ENCODE peak calls at places on chromosomes 11 and 22, in six cellular contexts. O is H9, B is mesendoderm, X is IMR-90, I is neuronal stem cell, S is H1. A is an unnamed sample.

GRCh38 chr11:7892751-7893356 is 38.2 kb downstream of the OR10A6 start:
- DNase-seq in O (no peak), B (peak), X (peak), I (peak), S (no peak), A (peak)

GRCh38 chr11:1946812-1947480 is at the start of gene MRPL23:
- DNase-seq in O (no peak), B (no peak), X (no peak), I (no peak), S (no peak), A (no peak)

GRCh38 chr22:50468626-50469025 is 6.2 kb downstream of the SBF1 start:
- DNase-seq in O (no peak), B (no peak), X (no peak), I (no peak), S (no peak), A (no peak)

GRCh38 chr22:39173787-39174497 is 21.5 kb upstream of the CBX7 start:
- DNase-seq in O (no peak), B (peak), X (no peak), I (no peak), S (no peak), A (no peak)

GRCh38 chr22:44188316-44188715 is 7.6 kb downstream of the PARVG start:
- DNase-seq in O (no peak), B (no peak), X (no peak), I (no peak), S (no peak), A (no peak)

GRCh38 chr22:42777126-42777525 is 56.5 kb upstream of the A4GALT start:
- DNase-seq in O (no peak), B (no peak), X (no peak), I (no peak), S (no peak), A (no peak)

GRCh38 chr11:46335271-46335670 is 12.0 kb upstream of the DGKZ start:
- DNase-seq in O (no peak), B (no peak), X (no peak), I (no peak), S (no peak), A (no peak)

GRCh38 chr11:15104166-15104565 is 10.6 kb upstream of the INSC start:
- DNase-seq in O (no peak), B (no peak), X (peak), I (no peak), S (no peak), A (no peak)

GRCh38 chr11:17413414-17414316 is 25.2 kb upstream of the KCNJ11 start:
- DNase-seq in O (no peak), B (no peak), X (no peak), I (no peak), S (no peak), A (no peak)

GRCh38 chr11:47377571-47378010 is 756 bp downstream of the SPI1 start:
- DNase-seq in O (no peak), B (no peak), X (no peak), I (no peak), S (no peak), A (no peak)

GRCh38 chr11:68954970-68955958 is 25.5 kb downstream of the MRGPRD start:
- DNase-seq in O (peak), B (no peak), X (peak), I (no peak), S (no peak), A (no peak)

GRCh38 chr11:83437939-83438338 is 151.8 kb upstream of the CCDC90B start:
- DNase-seq in O (no peak), B (peak), X (no peak), I (no peak), S (no peak), A (no peak)

GRCh38 chr22:20904008-20904979 is 12.9 kb upstream of the CRKL start:
- DNase-seq in O (no peak), B (no peak), X (peak), I (no peak), S (no peak), A (peak)

GRCh38 chr22:25051983-25052710 is 99.6 kb downstream of the KIAA1671 start:
- DNase-seq in O (no peak), B (no peak), X (no peak), I (no peak), S (no peak), A (no peak)

GRCh38 chr22:25054943-25055511 is 102.5 kb downstream of the KIAA1671 start:
- DNase-seq in O (no peak), B (no peak), X (no peak), I (no peak), S (no peak), A (peak)

GRCh38 chr22:25050566-25050965 is 98.0 kb downstream of the KIAA1671 start:
- DNase-seq in O (no peak), B (no peak), X (no peak), I (no peak), S (no peak), A (no peak)

GRCh38 chr22:25051073-25051472 is 98.6 kb downstream of the KIAA1671 start:
- DNase-seq in O (peak), B (peak), X (no peak), I (no peak), S (no peak), A (no peak)

GRCh38 chr22:25053153-25053805 is 100.8 kb downstream of the KIAA1671 start:
- DNase-seq in O (no peak), B (no peak), X (no peak), I (no peak), S (no peak), A (peak)
- H3K27ac ChIP-seq in O (no peak), B (no peak), X (no peak), I (no peak), S (no peak), A (no peak)

GRCh38 chr22:37379085-37379484 is 48.2 kb downstream of the ELFN2 start:
- DNase-seq in O (no peak), B (no peak), X (no peak), I (no peak), S (no peak), A (no peak)
- H2BK15ac ChIP-seq in O (no peak), B (no peak), X (no peak), I (peak), S (no peak), A (no peak)

GRCh38 chr11:12803086-12803826 is 129.0 kb downstream of the TEAD1 start:
- DNase-seq in O (no peak), B (peak), X (peak), I (peak), S (no peak), A (peak)
- H3K4me2 ChIP-seq in O (no peak), B (no peak), X (peak), I (peak), S (no peak), A (peak)

GRCh38 chr11:112963368-112963955 is 2.2 kb downstream of the NCAM1 start:
- DNase-seq in O (no peak), B (peak), X (no peak), I (peak), S (no peak), A (no peak)
- H3K27ac ChIP-seq in O (no peak), B (no peak), X (no peak), I (peak), S (no peak), A (no peak)

GRCh38 chr22:45971389-45972028 is 5.5 kb downstream of the WNT7B start:
- DNase-seq in O (no peak), B (no peak), X (no peak), I (no peak), S (no peak), A (peak)
- H2BK15ac ChIP-seq in O (no peak), B (no peak), X (no peak), I (peak), S (peak), A (no peak)

GRCh38 chr11:109971184-109971523 is 122.0 kb upstream of the ZC3H12C start:
- DNase-seq in O (no peak), B (no peak), X (peak), I (no peak), S (no peak), A (peak)
- H3K4me2 ChIP-seq in O (no peak), B (no peak), X (no peak), I (no peak), S (no peak), A (no peak)

GRCh38 chr11:73345481-73346147 is 30.6 kb upstream of the RELT start:
- DNase-seq in O (no peak), B (no peak), X (no peak), I (no peak), S (no peak), A (no peak)

GRCh38 chr11:73342633-73343032 is 33.6 kb upstream of the RELT start:
- DNase-seq in O (peak), B (no peak), X (no peak), I (no peak), S (no peak), A (no peak)

GRCh38 chr11:73344191-73344607 is 32.0 kb upstream of the RELT start:
- DNase-seq in O (no peak), B (no peak), X (no peak), I (no peak), S (no peak), A (no peak)

GRCh38 chr11:73340164-73340563 is 32.1 kb downstream of the ARHGEF17 start:
- DNase-seq in O (no peak), B (peak), X (no peak), I (no peak), S (no peak), A (no peak)

GRCh38 chr11:73343076-73343833 is 32.9 kb upstream of the RELT start:
- DNase-seq in O (peak), B (no peak), X (no peak), I (no peak), S (no peak), A (no peak)
- H3K27ac ChIP-seq in O (no peak), B (no peak), X (no peak), I (no peak), S (no peak), A (no peak)

A was measured in mesenchymal stem cell.